ENCODE peak calls at places on chromosome 20, in nine cellular contexts. I is HCT116, G is GM23338, H is breast epithelium, T is stomach, Q is transverse colon, Z is SK-N-SH, E is upper lobe of left lung, X is K562. C is an unnamed sample. For H3K4me1, the result is how much of the 10 kb centered on the place peaks cover.

GRCh38 chr20:4045741-4046140 is 30.4 kb upstream of the RNF24 start:
- DNase-seq in I (no peak), G (no peak), H (no peak), T (no peak), Q (no peak), Z (no peak), E (no peak), X (no peak), C (no peak)

GRCh38 chr20:32535953-32536823 is 48.9 kb downstream of the NOL4L start:
- DNase-seq in I (peak), G (peak), H (no peak), T (peak), Q (peak), Z (peak), E (peak), X (peak), C (no peak)

GRCh38 chr20:46050444-46050843 is 21.4 kb downstream of the SLC12A5 start:
- DNase-seq in I (no peak), G (no peak), H (no peak), T (no peak), Q (no peak), Z (no peak), E (no peak), X (no peak), C (no peak)

GRCh38 chr20:13199279-13199678 is 21.8 kb upstream of the ISM1 start:
- DNase-seq in I (no peak), G (peak), H (no peak), T (no peak), Q (no peak), Z (no peak), E (no peak), X (no peak), C (no peak)

GRCh38 chr20:40600441-40601235 is 88.4 kb downstream of the MAFB start:
- DNase-seq in I (no peak), G (no peak), H (no peak), T (no peak), Q (no peak), Z (no peak), E (no peak), X (no peak), C (no peak)

GRCh38 chr20:60138263-60139127 is 180.3 kb downstream of the CDH26 start:
- DNase-seq in I (no peak), G (no peak), H (no peak), T (peak), Q (peak), Z (no peak), E (peak), X (peak), C (peak)

GRCh38 chr20:51803157-51803854 is 985 bp upstream of the SALL4 start:
- DNase-seq in I (no peak), G (no peak), H (no peak), T (no peak), Q (no peak), Z (peak), E (no peak), X (no peak), C (no peak)

GRCh38 chr20:16485406-16485805 is 87.8 kb downstream of the KIF16B start:
- DNase-seq in I (no peak), G (no peak), H (no peak), T (no peak), Q (no peak), Z (no peak), E (no peak), X (no peak), C (no peak)

GRCh38 chr20:59603727-59604608 is at the start of gene PHACTR3:
- DNase-seq in I (no peak), G (peak), H (no peak), T (no peak), Q (no peak), Z (peak), E (no peak), X (no peak), C (no peak)

GRCh38 chr20:57860576-57860975 is 150.8 kb upstream of the PMEPA1 start:
- DNase-seq in I (no peak), G (no peak), H (no peak), T (no peak), Q (no peak), Z (no peak), E (peak), X (no peak), C (no peak)

GRCh38 chr20:63942250-63943006 is 13.8 kb downstream of the UCKL1 start:
- DNase-seq in I (no peak), G (peak), H (no peak), T (peak), Q (peak), Z (no peak), E (peak), X (peak), C (no peak)

GRCh38 chr20:54346269-54346668 is 129.1 kb upstream of the DOK5 start:
- DNase-seq in I (no peak), G (no peak), H (no peak), T (no peak), Q (no peak), Z (no peak), E (no peak), X (no peak), C (no peak)

GRCh38 chr20:51758978-51759544 is 9.1 kb downstream of the ATP9A start:
- DNase-seq in I (no peak), G (no peak), H (no peak), T (no peak), Q (no peak), Z (no peak), E (no peak), X (no peak), C (no peak)

GRCh38 chr20:5650191-5650691 is 100.0 kb upstream of the SHLD1 start:
- DNase-seq in I (no peak), G (no peak), H (no peak), T (no peak), Q (no peak), Z (no peak), E (no peak), X (no peak), C (no peak)

GRCh38 chr20:59728722-59729430 is 124.5 kb downstream of the PHACTR3 start:
- DNase-seq in I (no peak), G (no peak), H (no peak), T (no peak), Q (no peak), Z (no peak), E (no peak), X (no peak), C (no peak)

GRCh38 chr20:53194310-53194709 is 222.2 kb downstream of the TSHZ2 start:
- DNase-seq in I (no peak), G (no peak), H (no peak), T (no peak), Q (no peak), Z (no peak), E (no peak), X (no peak), C (no peak)

GRCh38 chr20:57291003-57291402 is 24.6 kb upstream of the BMP7 start:
- DNase-seq in I (no peak), G (peak), H (no peak), T (no peak), Q (no peak), Z (no peak), E (no peak), X (no peak), C (no peak)

GRCh38 chr20:58580493-58580835 is 65.3 kb upstream of the APCDD1L start:
- DNase-seq in I (no peak), G (no peak), H (peak), T (no peak), Q (no peak), Z (no peak), E (no peak), X (no peak), C (no peak)

GRCh38 chr20:2131366-2131765 is 29.7 kb downstream of the STK35 start:
- DNase-seq in I (peak), G (no peak), H (no peak), T (no peak), Q (no peak), Z (no peak), E (no peak), X (no peak), C (no peak)

GRCh38 chr20:52552181-52552872 is 360.7 kb upstream of the ZFP64 start:
- DNase-seq in I (no peak), G (peak), H (no peak), T (no peak), Q (no peak), Z (no peak), E (no peak), X (no peak), C (no peak)

GRCh38 chr20:34824861-34825529 is 456 bp downstream of the NCOA6 start:
- DNase-seq in I (peak), G (peak), H (no peak), T (peak), Q (peak), Z (peak), E (peak), X (no peak), C (peak)
- TF ChIP-seq POLR2AphosphoS5 in I (no peak), G (no peak), H (no peak), T (no peak), Q (no peak), Z (no peak), E (no peak), X (peak), C (no peak)

GRCh38 chr20:43676368-43676767 is 9.5 kb downstream of the MYBL2 start:
- DNase-seq in I (no peak), G (no peak), H (no peak), T (no peak), Q (no peak), Z (no peak), E (no peak), X (no peak), C (no peak)
- H3K4me1 ChIP-seq in I (under half), G (under half), H (under half), T (under half), Q (under half), Z (under half), E (under half), X (under half), C (under half)

DNA sequence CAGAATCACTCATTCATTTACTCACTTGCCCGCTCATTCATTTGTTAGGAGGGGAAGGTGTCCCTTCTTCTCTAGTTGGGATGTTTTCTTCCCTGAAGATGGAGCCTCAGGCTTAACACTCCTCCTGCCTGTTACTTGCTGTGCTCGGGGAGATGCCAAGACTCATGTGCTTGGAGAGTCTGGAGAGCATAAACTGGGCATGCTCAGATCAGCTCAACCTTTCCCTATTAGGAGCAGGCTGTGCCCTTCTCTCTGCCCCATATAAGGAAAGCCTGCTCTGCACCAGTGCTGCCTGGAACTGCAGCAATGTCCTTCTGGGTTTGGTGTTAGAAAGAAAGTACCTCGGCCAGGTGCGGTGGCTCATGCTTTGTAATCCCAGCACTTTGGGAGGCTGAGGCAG is 18.0 kb upstream of the UBE2V1 start:
- DNase-seq in I (no peak), G (no peak), H (no peak), T (no peak), Q (peak), Z (no peak), E (peak), X (no peak), C (no peak)
- TF ChIP-seq POLR2AphosphoS5 in I (no peak), G (no peak), H (no peak), T (no peak), Q (peak), Z (no peak), E (no peak), X (no peak), C (peak)

GRCh38 chr20:44174996-44175766 is 11.8 kb downstream of the JPH2 start:
- DNase-seq in I (no peak), G (no peak), H (no peak), T (no peak), Q (no peak), Z (no peak), E (no peak), X (no peak), C (no peak)
- H3K4me1 ChIP-seq in I (under half), G (under half), H (under half), T (under half), Q (under half), Z (under half), E (under half), X (under half), C (under half)

GRCh38 chr20:23358563-23358906 is 3.4 kb upstream of the GZF1 start:
- DNase-seq in I (no peak), G (no peak), H (no peak), T (no peak), Q (no peak), Z (no peak), E (no peak), X (no peak), C (no peak)

GRCh38 chr20:23356203-23356602 is 5.6 kb downstream of the NXT1 start:
- DNase-seq in I (no peak), G (peak), H (no peak), T (no peak), Q (no peak), Z (no peak), E (no peak), X (no peak), C (no peak)

GRCh38 chr20:23358923-23359572 is 2.9 kb upstream of the GZF1 start:
- DNase-seq in I (no peak), G (no peak), H (no peak), T (peak), Q (peak), Z (no peak), E (no peak), X (no peak), C (no peak)

GRCh38 chr20:23361108-23361650 is 803 bp upstream of the GZF1 start:
- DNase-seq in I (no peak), G (peak), H (no peak), T (no peak), Q (no peak), Z (no peak), E (no peak), X (no peak), C (no peak)

GRCh38 chr20:23357767-23358562 is 4.0 kb upstream of the GZF1 start:
- DNase-seq in I (peak), G (peak), H (peak), T (peak), Q (peak), Z (peak), E (peak), X (peak), C (peak)
- TF ChIP-seq POLR2AphosphoS5 in I (peak), G (peak), H (peak), T (peak), Q (peak), Z (peak), E (peak), X (no peak), C (peak)

DNA sequence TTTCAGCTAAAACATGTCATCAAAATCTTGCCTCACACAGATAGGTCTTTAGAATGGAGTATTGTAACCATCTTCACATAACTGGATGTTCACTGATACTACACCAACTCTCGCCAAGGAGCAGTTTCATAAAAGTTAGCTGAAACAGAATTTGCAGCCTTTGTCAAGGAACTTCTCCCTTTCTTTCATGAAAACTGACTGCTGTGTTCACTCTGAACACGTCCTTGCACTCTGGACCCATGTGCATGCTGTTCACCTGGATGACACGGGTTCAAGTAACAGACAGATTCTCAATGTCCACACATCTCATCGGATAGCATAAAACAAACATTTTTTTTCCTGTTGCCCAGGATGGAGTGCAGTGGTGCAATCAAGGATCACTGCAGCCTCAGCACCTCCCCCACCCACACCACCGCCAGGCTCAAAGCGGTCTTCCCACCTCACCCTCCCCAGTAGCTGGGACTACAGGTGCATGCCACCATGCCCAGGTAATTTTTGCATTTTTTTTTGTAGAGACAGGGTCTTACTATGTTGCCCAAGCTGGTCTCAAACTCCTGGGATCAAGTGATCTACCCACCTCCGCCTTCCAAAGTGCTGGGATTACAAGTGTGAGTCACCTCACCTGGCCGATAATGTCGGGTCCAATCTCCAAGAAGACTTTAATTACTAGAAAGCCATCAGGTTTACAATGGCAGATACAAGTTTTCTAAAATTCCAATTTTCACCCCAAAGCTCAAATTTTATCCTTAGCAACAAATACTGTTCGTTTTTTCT is 9.4 kb downstream of the DIDO1 start:
- DNase-seq in I (no peak), G (no peak), H (no peak), T (no peak), Q (no peak), Z (no peak), E (no peak), X (no peak), C (no peak)
- H3K4me1 ChIP-seq in I (under half), G (half or more), H (under half), T (half or more), Q (half or more), Z (under half), E (half or more), X (under half), C (under half)

DNA sequence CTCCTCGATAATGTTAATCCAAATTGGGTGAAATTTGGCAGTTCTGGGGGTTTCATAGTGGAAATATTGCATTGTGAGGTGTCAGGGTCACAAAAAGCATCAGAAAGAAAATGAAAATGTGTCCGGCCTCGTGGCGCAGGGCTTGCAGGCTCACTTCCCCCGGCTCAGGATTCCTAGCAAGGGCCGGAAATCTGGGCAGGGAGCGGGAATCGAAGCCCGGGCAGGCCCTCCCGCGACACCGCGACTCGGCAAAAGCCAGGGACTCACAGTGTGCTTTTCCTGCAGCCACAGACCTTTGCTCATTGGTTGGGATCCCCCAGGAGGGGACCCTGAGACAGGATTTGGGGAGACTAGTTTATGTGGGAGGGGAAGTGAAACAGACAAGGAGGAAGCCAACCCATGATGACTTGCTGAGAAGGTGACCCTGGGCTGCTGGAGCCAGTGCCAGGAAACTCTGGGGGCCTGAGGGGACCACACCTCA is 847 bp upstream of the CD93 start:
- DNase-seq in I (no peak), G (no peak), H (no peak), T (no peak), Q (peak), Z (no peak), E (peak), X (no peak), C (no peak)
- TF ChIP-seq POLR2AphosphoS5 in I (no peak), G (no peak), H (no peak), T (peak), Q (peak), Z (no peak), E (peak), X (no peak), C (no peak)

DNA sequence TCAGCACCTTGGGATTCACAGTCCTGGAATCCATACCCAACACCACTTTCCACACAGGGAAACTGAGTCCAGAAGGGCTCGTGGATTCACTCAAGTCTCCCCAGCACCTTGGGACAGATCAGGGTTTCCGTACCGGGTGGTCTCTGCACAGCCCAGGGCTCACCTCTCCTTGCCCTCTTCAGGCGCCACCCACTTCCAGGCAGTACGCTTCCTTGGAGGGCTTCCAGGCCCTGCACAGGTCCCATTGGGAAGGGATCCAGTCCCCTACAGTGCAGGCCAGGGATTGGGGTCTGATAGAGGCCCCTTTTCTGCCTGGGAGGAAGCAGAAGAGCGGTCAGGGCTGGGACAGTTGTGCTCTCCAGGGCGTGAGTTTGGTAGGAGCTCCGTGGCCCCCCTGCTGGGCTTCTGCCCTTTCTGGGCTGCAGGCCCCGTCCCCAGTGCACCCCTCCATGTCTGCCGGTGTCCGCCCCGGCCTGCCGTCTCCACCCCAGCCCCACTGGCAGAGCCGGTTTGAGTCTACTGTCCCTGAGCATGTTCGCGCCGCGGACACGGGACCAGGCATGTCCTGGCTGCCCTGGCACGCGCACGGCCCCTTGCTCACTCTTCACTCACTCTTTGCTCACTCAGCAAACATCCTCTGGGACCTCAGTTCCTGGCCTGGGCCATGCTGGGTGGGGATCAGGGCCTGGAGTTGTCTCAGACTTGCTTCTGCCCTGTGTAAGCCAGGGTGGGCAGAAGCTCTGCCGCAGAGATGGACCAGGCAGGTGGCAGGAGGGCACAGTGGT is 12.6 kb downstream of the SRC start:
- DNase-seq in I (no peak), G (no peak), H (peak), T (peak), Q (no peak), Z (peak), E (peak), X (no peak), C (peak)
- H3K4me1 ChIP-seq in I (under half), G (under half), H (under half), T (half or more), Q (half or more), Z (under half), E (under half), X (under half), C (under half)

GRCh38 chr20:10540636-10541493 is 105.8 kb downstream of the SLX4IP start:
- DNase-seq in I (peak), G (no peak), H (no peak), T (no peak), Q (no peak), Z (no peak), E (no peak), X (no peak), C (no peak)
- TF ChIP-seq POLR2AphosphoS5 in I (peak), G (no peak), H (no peak), T (no peak), Q (no peak), Z (no peak), E (no peak), X (no peak), C (peak)

GRCh38 chr20:17594443-17594842 is 24.6 kb downstream of the DSTN start:
- DNase-seq in I (no peak), G (peak), H (peak), T (peak), Q (no peak), Z (no peak), E (peak), X (no peak), C (peak)

GRCh38 chr20:17590245-17590644 is 20.4 kb downstream of the DSTN start:
- DNase-seq in I (no peak), G (no peak), H (no peak), T (no peak), Q (no peak), Z (no peak), E (no peak), X (no peak), C (no peak)

GRCh38 chr20:17595846-17596245 is 26.0 kb downstream of the DSTN start:
- DNase-seq in I (no peak), G (no peak), H (no peak), T (no peak), Q (no peak), Z (no peak), E (no peak), X (no peak), C (no peak)

GRCh38 chr20:17598013-17598550 is 28.2 kb downstream of the DSTN start:
- DNase-seq in I (no peak), G (no peak), H (no peak), T (no peak), Q (no peak), Z (no peak), E (no peak), X (no peak), C (no peak)

GRCh38 chr20:17593902-17594301 is 24.0 kb downstream of the DSTN start:
- DNase-seq in I (no peak), G (no peak), H (no peak), T (no peak), Q (no peak), Z (no peak), E (no peak), X (no peak), C (no peak)
- H3K4me1 ChIP-seq in I (under half), G (under half), H (under half), T (half or more), Q (half or more), Z (under half), E (under half), X (under half), C (under half)